ENCODE peak calls at places on chromosomes 2 and 18, in four cellular contexts. M is AG10803, X is SK-N-SH, A is GM06990. I is an unnamed sample.

GRCh38 chr18:75727479-75727878 is 300.0 kb upstream of the SMIM21 start:
- DNase-seq in M (peak; percentile 21), X (peak; percentile 47), A (no peak), I (peak; percentile 2)

GRCh38 chr2:231182500-231182899 is 15.9 kb upstream of the ARMC9 start:
- DNase-seq in M (no peak), X (no peak), A (no peak), I (no peak)

GRCh38 chr18:55778731-55779460 is 190.9 kb upstream of the TCF4 start:
- DNase-seq in M (peak; percentile 50), X (peak; percentile 45), A (peak; percentile 16), I (peak; percentile 72)

GRCh38 chr18:30487962-30488361 is 554.6 kb downstream of the DSC3 start:
- DNase-seq in M (no peak), X (no peak), A (no peak), I (peak; percentile 55)

GRCh38 chr18:61616111-61616610 is 276.6 kb downstream of the RNF152 start:
- DNase-seq in M (no peak), X (no peak), A (no peak), I (no peak)

GRCh38 chr2:1882471-1882870 is 138.2 kb upstream of the PXDN start:
- DNase-seq in M (no peak), X (no peak), A (no peak), I (no peak)

GRCh38 chr2:38737925-38738324 is 13.2 kb downstream of the SRSF7 start:
- DNase-seq in M (no peak), X (no peak), A (no peak), I (no peak)

GRCh38 chr2:219844756-219845155 is 217.3 kb downstream of the SLC4A3 start:
- DNase-seq in M (no peak), X (no peak), A (no peak), I (no peak)

GRCh38 chr2:74037379-74037860 is 52.7 kb downstream of the TET3 start:
- DNase-seq in M (peak; percentile 67), X (no peak), A (peak; percentile 35), I (no peak)

GRCh38 chr2:122019729-122020128 is 264.3 kb downstream of the TSN start:
- DNase-seq in M (no peak), X (no peak), A (no peak), I (no peak)

GRCh38 chr2:240628507-240629418 is 3.5 kb downstream of the GPR35 start:
- DNase-seq in M (no peak), X (peak; percentile 21), A (no peak), I (no peak)

GRCh38 chr2:222445226-222445625 is 20.9 kb downstream of the SGPP2 start:
- DNase-seq in M (peak; percentile 62), X (no peak), A (no peak), I (no peak)

GRCh38 chr2:164910091-164910899 is 45.0 kb downstream of the SLC38A11 start:
- DNase-seq in M (no peak), X (no peak), A (peak; percentile 7), I (peak; percentile 84)

GRCh38 chr2:76599732-76600368 is 889.1 kb upstream of the GCFC2 start:
- DNase-seq in M (peak; percentile 49), X (peak; percentile 35), A (peak; percentile 21), I (peak; percentile 85)

GRCh38 chr2:217497850-217498377 is 504.9 kb downstream of the TNS1 start:
- DNase-seq in M (no peak), X (no peak), A (no peak), I (no peak)

GRCh38 chr2:158619496-158619895 is 162.7 kb downstream of the PKP4 start:
- DNase-seq in M (peak; percentile 34), X (no peak), A (no peak), I (peak; percentile 81)

GRCh38 chr2:130252880-130253645 is 54.8 kb upstream of the TUBA3E start:
- DNase-seq in M (no peak), X (peak; percentile 20), A (no peak), I (peak; percentile 77)

GRCh38 chr2:236155406-236155805 is 12.8 kb downstream of the GBX2 start:
- DNase-seq in M (no peak), X (no peak), A (no peak), I (no peak)

GRCh38 chr2:156349161-156349560 is 16.6 kb upstream of the NR4A2 start:
- DNase-seq in M (no peak), X (no peak), A (no peak), I (no peak)

GRCh38 chr2:36408198-36408703 is 52.7 kb downstream of the CRIM1 start:
- DNase-seq in M (no peak), X (no peak), A (no peak), I (no peak)

GRCh38 chr2:218648473-218649100 is 10.8 kb downstream of the ZNF142 start:
- DNase-seq in M (peak; percentile 68), X (peak; percentile 76), A (peak; percentile 39), I (peak; percentile 77)

GRCh38 chr2:148720501-148720998 is 76.0 kb downstream of the EPC2 start:
- DNase-seq in M (peak; percentile 49), X (peak; percentile 22), A (no peak), I (no peak)

GRCh38 chr2:223260681-223261080 is 208.7 kb downstream of the KCNE4 start:
- DNase-seq in M (peak; percentile 7), X (no peak), A (no peak), I (peak; percentile 74)

GRCh38 chr2:148888003-148888501 is 13.0 kb downstream of the KIF5C start:
- DNase-seq in M (no peak), X (peak; percentile 84), A (no peak), I (no peak)

GRCh38 chr18:23284629-23285028 is 149.3 kb downstream of the CABLES1 start:
- DNase-seq in M (no peak), X (no peak), A (no peak), I (no peak)

GRCh38 chr2:120938132-120938771 is 202.6 kb downstream of the GLI2 start:
- DNase-seq in M (no peak), X (peak; percentile 89), A (no peak), I (no peak)

GRCh38 chr2:226905718-226906438 is 70.0 kb downstream of the RHBDD1 start:
- DNase-seq in M (no peak), X (no peak), A (peak; percentile 78), I (no peak)

GRCh38 chr2:25595393-25595792 is 78.0 kb downstream of the DTNB start:
- DNase-seq in M (no peak), X (no peak), A (no peak), I (no peak)

GRCh38 chr2:216691210-216691741 is 4.1 kb downstream of the IGFBP5 start:
- DNase-seq in M (peak; percentile 77), X (peak; percentile 95), A (no peak), I (peak; percentile 56)

GRCh38 chr2:20914771-20915170 is 91.9 kb upstream of the LDAH start:
- DNase-seq in M (no peak), X (no peak), A (no peak), I (no peak)

GRCh38 chr2:174333502-174334277 is 1.1 kb upstream of the SP9 start:
- DNase-seq in M (no peak), X (no peak), A (peak; percentile 31), I (no peak)

GRCh38 chr2:239985356-239985755 is 39.8 kb downstream of the NDUFA10 start:
- DNase-seq in M (no peak), X (no peak), A (no peak), I (no peak)

GRCh38 chr2:69384618-69385081 is 2.4 kb downstream of the GFPT1 start:
- DNase-seq in M (peak; percentile 21), X (no peak), A (no peak), I (no peak)

GRCh38 chr2:62410015-62410453 is 96.0 kb downstream of the TMEM17 start:
- DNase-seq in M (no peak), X (no peak), A (no peak), I (peak; percentile 32)

GRCh38 chr2:15048000-15048399 is 415.5 kb downstream of the LRATD1 start:
- DNase-seq in M (no peak), X (no peak), A (no peak), I (no peak)

GRCh38 chr18:47587587-47587986 is 336.1 kb upstream of the SKOR2 start:
- DNase-seq in M (no peak), X (no peak), A (no peak), I (no peak)
- TF ChIP-seq CTCF in M (no peak), X (no peak), A (no peak), I (no peak)

GRCh38 chr18:24672165-24672950 is 211.9 kb downstream of the HRH4 start:
- DNase-seq in M (no peak), X (peak; percentile 63), A (no peak), I (no peak)
- TF ChIP-seq CTCF in M (no peak), X (no peak), A (peak; percentile 9), I (no peak)

DNA sequence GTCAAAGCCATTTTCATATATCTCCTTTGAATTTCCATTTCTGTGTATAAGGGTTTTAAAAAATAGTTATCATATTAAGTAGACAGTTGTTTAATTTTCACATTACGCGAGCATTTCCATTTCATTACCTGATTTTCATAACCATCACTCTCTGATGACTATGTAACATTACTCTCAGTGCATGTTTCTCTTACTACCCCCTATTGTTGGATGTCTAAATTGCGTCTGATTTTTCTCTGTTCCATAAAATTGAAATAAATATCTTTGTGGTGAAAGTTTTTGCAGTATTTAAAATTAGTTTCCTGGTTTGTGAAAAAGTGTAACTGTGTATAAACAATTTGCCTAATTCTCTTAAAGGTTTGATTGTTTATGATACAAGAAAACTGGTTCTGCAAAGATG is 123.8 kb downstream of the MYO1B start:
- DNase-seq in M (no peak), X (peak; percentile 30), A (no peak), I (no peak)
- TF ChIP-seq CTCF in M (peak; percentile 49), X (peak; percentile 49), A (no peak), I (peak; percentile 24)

GRCh38 chr2:143885461-143885860 is 634.5 kb downstream of the ZEB2 start:
- DNase-seq in M (no peak), X (no peak), A (no peak), I (peak; percentile 11)
- TF ChIP-seq CTCF in M (no peak), X (no peak), A (no peak), I (no peak)

GRCh38 chr2:64626146-64626809 is 27.4 kb downstream of the SERTAD2 start:
- DNase-seq in M (no peak), X (no peak), A (no peak), I (no peak)

GRCh38 chr2:64624862-64625261 is 28.9 kb downstream of the SERTAD2 start:
- DNase-seq in M (no peak), X (no peak), A (no peak), I (no peak)

GRCh38 chr2:64624108-64624610 is 29.6 kb downstream of the SERTAD2 start:
- DNase-seq in M (no peak), X (no peak), A (no peak), I (no peak)

GRCh38 chr2:64626963-64627760 is 26.6 kb downstream of the SERTAD2 start:
- DNase-seq in M (no peak), X (peak; percentile 61), A (no peak), I (no peak)

DNA sequence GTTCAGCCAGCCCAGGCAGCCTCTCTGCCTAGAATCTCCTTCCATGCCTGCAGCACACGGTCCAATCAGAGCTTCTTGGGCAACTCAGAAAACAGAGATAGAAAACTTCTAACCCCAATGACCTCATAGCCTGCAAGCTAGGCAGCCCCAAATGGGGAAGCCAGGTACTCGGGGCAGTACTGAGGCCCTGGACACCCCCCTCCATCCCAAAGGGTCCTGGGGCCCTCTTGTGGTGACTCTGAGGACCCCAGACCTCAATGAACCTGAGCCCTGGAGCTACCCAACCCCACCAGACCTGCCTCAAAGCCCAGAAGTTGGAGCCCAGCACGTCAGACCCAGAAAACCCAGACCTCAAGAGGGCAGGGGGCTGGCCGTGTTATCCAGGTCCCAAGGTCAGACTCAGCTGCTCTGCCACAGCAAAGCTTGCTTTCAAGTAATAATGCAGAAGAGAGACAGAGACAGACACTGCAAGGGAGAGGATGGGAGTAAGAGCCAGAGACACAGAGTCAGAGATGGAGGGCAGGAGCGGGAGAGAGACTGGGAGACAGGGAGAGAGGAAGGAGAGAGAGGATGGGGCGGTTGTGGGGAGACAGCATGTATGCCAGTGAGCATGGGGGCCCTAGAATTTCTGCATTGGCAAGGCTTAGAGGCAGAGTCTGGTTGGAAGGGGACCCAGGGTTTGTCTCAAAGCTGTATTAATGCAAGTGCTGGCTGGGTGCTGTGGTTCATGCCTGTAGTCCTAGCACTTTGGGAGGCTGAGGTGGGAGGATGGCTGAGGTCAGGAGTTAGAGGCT is 28.2 kb downstream of the SERTAD2 start:
- DNase-seq in M (no peak), X (peak; percentile 52), A (no peak), I (no peak)
- TF ChIP-seq CTCF in M (no peak), X (no peak), A (peak; percentile 23), I (no peak)